ENCODE peak calls at places on chromosomes 3 and 15, in seven cellular contexts. S, P, E, U, F, A and R are unnamed samples.

GRCh38 chr15:68229386-68230156 is at the start of gene CLN6:
- DNase-seq in S (peak), P (peak), E (peak), U (peak), F (no peak), A (peak), R (no peak)

GRCh38 chr15:68489426-68489825 is 57.5 kb upstream of the ITGA11 start:
- DNase-seq in S (no peak), P (no peak), E (no peak), U (no peak), F (no peak), A (no peak), R (no peak)

GRCh38 chr3:31377045-31377642 is 155.6 kb upstream of the STT3B start:
- DNase-seq in S (no peak), P (peak), E (peak), U (no peak), F (peak), A (no peak), R (no peak)

GRCh38 chr3:197083486-197083885 is 53.9 kb upstream of the MELTF start:
- DNase-seq in S (no peak), P (no peak), E (no peak), U (no peak), F (peak), A (no peak), R (no peak)

GRCh38 chr15:63441266-63441665 is 59.6 kb upstream of the CA12 start:
- DNase-seq in S (no peak), P (no peak), E (no peak), U (no peak), F (no peak), A (no peak), R (no peak)

GRCh38 chr3:49018707-49019006 is 277 bp upstream of the DALRD3 start:
- DNase-seq in S (no peak), P (no peak), E (no peak), U (no peak), F (no peak), A (no peak), R (no peak)

GRCh38 chr3:182485306-182485705 is 308.0 kb upstream of the ATP11B start:
- DNase-seq in S (no peak), P (no peak), E (no peak), U (no peak), F (no peak), A (no peak), R (no peak)

GRCh38 chr3:99128205-99128604 is 226.7 kb upstream of the DCBLD2 start:
- DNase-seq in S (no peak), P (no peak), E (no peak), U (no peak), F (no peak), A (no peak), R (no peak)

GRCh38 chr15:63587527-63587926 is 9.7 kb upstream of the FBXL22 start:
- DNase-seq in S (no peak), P (no peak), E (no peak), U (no peak), F (no peak), A (no peak), R (no peak)

GRCh38 chr15:86608461-86608860 is 528.8 kb downstream of the AGBL1 start:
- DNase-seq in S (no peak), P (no peak), E (no peak), U (no peak), F (no peak), A (no peak), R (no peak)

GRCh38 chr3:111859061-111859973 is at the start of gene PHLDB2:
- DNase-seq in S (peak), P (peak), E (peak), U (peak), F (no peak), A (no peak), R (no peak)

GRCh38 chr3:73772076-73772475 is 147.3 kb upstream of the PDZRN3 start:
- DNase-seq in S (no peak), P (no peak), E (no peak), U (no peak), F (no peak), A (no peak), R (no peak)

GRCh38 chr3:73765878-73766564 is 141.3 kb upstream of the PDZRN3 start:
- DNase-seq in S (no peak), P (no peak), E (no peak), U (no peak), F (no peak), A (no peak), R (no peak)

GRCh38 chr3:73768594-73769308 is 144.0 kb upstream of the PDZRN3 start:
- DNase-seq in S (no peak), P (no peak), E (no peak), U (no peak), F (no peak), A (no peak), R (no peak)

GRCh38 chr3:73762855-73763254 is 138.1 kb upstream of the PDZRN3 start:
- DNase-seq in S (no peak), P (no peak), E (no peak), U (no peak), F (no peak), A (no peak), R (no peak)

GRCh38 chr3:73766599-73767378 is 142.0 kb upstream of the PDZRN3 start:
- DNase-seq in S (peak), P (no peak), E (no peak), U (no peak), F (no peak), A (no peak), R (peak)
- TF ChIP-seq POLR2AphosphoS5 in S (no peak), P (no peak), E (no peak), U (no peak), F (no peak), A (no peak), R (no peak)

DNA sequence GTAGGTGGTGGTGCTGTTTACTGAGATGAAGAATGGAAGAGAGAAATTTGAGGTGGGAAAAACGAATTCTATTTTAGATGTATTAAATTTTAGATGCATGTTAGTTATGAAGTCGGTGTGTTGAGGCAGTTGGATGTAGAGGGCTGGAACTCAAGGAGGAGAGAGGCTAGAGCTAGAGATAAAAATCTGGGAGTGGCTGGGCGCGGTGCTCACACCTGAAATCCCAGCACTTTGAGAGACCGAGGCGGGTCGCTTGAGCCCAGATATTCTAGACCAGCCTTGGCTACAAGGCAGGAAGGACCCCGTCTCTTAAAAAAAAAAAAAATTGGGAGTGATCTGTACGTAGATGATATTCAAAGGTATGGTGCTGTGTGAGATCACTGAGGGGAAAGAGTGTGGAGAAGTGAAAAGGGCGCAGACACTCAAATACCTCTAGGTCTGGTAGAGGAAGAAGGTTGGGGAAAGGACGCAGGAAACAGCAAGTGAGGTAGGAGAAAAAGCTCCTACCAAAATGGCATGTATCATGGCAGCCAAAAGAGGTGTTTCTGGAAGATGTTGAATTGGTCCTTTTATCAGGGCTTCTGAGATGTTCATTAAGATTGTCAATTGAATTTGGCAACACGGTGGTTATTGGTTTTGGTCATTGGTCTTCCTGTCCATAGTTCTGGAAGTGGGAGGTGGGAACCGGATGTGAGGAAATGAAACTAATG is 1.8 kb downstream of the YEATS2 start:
- DNase-seq in S (no peak), P (peak), E (no peak), U (peak), F (no peak), A (no peak), R (no peak)
- H3K27ac ChIP-seq in S (no peak), P (peak), E (no peak), U (peak), F (peak), A (no peak), R (no peak)

GRCh38 chr3:21798689-21799088 is 47.7 kb upstream of the ZNF385D start:
- DNase-seq in S (no peak), P (no peak), E (no peak), U (no peak), F (no peak), A (no peak), R (no peak)
- H3K4me3 ChIP-seq in S (no peak), P (no peak), E (no peak), U (no peak), F (no peak), A (no peak), R (no peak)

GRCh38 chr3:53234841-53235232 is 21.0 kb downstream of the TKT start:
- DNase-seq in S (no peak), P (no peak), E (no peak), U (no peak), F (no peak), A (no peak), R (no peak)

GRCh38 chr3:53236112-53236841 is 19.5 kb downstream of the TKT start:
- DNase-seq in S (no peak), P (peak), E (peak), U (peak), F (no peak), A (no peak), R (no peak)

GRCh38 chr3:53235545-53235944 is 20.3 kb downstream of the TKT start:
- DNase-seq in S (no peak), P (no peak), E (no peak), U (no peak), F (no peak), A (no peak), R (no peak)

GRCh38 chr3:53232641-53233377 is 23.0 kb downstream of the TKT start:
- DNase-seq in S (no peak), P (no peak), E (no peak), U (no peak), F (no peak), A (no peak), R (no peak)

DNA sequence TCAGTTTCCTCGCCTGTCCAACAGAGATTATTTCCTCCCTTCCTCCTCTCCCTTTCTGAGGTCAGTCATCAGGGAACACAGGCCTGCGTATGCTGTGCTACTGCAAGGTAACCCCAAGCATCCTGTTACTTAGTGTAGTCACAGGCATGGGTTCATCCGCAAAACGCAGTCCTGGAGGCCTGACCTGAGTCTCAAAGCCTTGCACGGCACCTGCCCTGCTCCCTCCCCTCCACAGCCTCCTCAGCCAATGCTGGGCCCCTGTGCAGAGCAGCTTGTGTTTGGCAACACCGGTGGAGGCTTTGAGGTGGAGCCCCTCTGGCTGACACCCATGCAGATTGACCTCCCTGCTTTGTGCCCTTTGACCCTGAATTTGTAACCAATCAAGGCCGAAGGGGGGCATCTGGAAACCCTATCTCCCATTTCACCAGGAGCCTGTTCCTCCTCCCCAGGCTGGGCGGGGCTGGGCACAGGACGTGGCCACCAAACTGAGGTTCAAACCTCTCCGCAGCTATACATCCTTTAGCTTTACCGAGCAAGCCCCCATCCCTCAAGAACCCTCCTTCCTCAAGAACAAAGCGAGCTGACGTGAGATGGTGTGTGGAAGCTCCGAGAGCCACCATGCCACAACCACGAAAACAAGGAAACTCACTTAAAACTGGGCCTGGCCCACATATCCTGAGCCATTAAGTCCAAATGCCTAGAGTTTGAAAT is 21.5 kb downstream of the TKT start:
- DNase-seq in S (no peak), P (no peak), E (no peak), U (no peak), F (no peak), A (no peak), R (no peak)
- TF ChIP-seq POLR2AphosphoS5 in S (no peak), P (no peak), E (no peak), U (no peak), F (no peak), A (peak), R (no peak)

GRCh38 chr3:184291044-184291737 is 7.8 kb upstream of the PSMD2 start:
- DNase-seq in S (no peak), P (no peak), E (no peak), U (no peak), F (no peak), A (no peak), R (no peak)

GRCh38 chr3:184284696-184285095 is 8.9 kb downstream of the ECE2 start:
- DNase-seq in S (no peak), P (no peak), E (peak), U (no peak), F (no peak), A (peak), R (peak)

GRCh38 chr3:184290331-184290730 is 8.7 kb upstream of the PSMD2 start:
- DNase-seq in S (no peak), P (no peak), E (no peak), U (no peak), F (no peak), A (no peak), R (no peak)

GRCh38 chr3:184291738-184292445 is 7.1 kb upstream of the PSMD2 start:
- DNase-seq in S (no peak), P (no peak), E (no peak), U (no peak), F (no peak), A (no peak), R (no peak)

DNA sequence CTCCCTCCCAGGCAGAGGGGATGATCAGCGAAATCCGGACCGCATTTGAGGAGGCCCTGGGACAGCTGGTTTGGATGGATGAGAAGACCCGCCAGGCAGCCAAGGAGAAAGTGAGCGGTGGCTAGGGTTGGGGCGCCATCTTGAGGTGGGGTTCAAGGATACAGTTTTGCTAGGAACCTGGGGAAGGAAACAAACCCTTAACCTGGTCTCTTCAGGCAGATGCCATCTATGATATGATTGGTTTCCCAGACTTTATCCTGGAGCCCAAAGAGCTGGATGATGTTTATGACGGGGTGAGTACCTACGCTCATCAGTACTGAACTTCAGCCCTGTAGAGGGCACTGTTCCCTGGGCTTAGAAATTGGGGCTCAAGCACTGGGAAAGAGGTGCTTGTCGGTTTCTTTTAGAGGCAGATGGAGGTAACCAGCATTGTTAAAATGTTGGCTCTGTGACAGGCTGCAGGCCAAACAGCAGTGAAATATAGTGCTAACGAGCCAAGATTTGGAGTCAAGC is 9.6 kb upstream of the PSMD2 start:
- DNase-seq in S (no peak), P (peak), E (no peak), U (peak), F (peak), A (no peak), R (no peak)
- H3K27ac ChIP-seq in S (no peak), P (no peak), E (no peak), U (no peak), F (no peak), A (no peak), R (no peak)

GRCh38 chr15:66747866-66748265 is 45.8 kb downstream of the SMAD6 start:
- DNase-seq in S (no peak), P (no peak), E (no peak), U (no peak), F (no peak), A (no peak), R (no peak)
- H3K4me3 ChIP-seq in S (no peak), P (no peak), E (no peak), U (no peak), F (no peak), A (no peak), R (peak)

GRCh38 chr15:91970142-91970541 is 116.6 kb downstream of the SLCO3A1 start:
- DNase-seq in S (peak), P (peak), E (no peak), U (peak), F (no peak), A (no peak), R (no peak)
- TF ChIP-seq POLR2AphosphoS5 in S (no peak), P (no peak), E (no peak), U (no peak), F (no peak), A (no peak), R (no peak)

GRCh38 chr3:152205097-152205593 is 63.6 kb upstream of the MBNL1 start:
- DNase-seq in S (no peak), P (no peak), E (no peak), U (no peak), F (no peak), A (peak), R (no peak)

GRCh38 chr3:152202976-152203626 is 65.6 kb upstream of the MBNL1 start:
- DNase-seq in S (no peak), P (peak), E (no peak), U (peak), F (no peak), A (no peak), R (no peak)

GRCh38 chr3:152204218-152204617 is 64.5 kb upstream of the MBNL1 start:
- DNase-seq in S (no peak), P (no peak), E (no peak), U (no peak), F (no peak), A (no peak), R (no peak)

GRCh38 chr3:152206243-152206642 is 62.5 kb upstream of the MBNL1 start:
- DNase-seq in S (no peak), P (no peak), E (no peak), U (no peak), F (no peak), A (no peak), R (no peak)

DNA sequence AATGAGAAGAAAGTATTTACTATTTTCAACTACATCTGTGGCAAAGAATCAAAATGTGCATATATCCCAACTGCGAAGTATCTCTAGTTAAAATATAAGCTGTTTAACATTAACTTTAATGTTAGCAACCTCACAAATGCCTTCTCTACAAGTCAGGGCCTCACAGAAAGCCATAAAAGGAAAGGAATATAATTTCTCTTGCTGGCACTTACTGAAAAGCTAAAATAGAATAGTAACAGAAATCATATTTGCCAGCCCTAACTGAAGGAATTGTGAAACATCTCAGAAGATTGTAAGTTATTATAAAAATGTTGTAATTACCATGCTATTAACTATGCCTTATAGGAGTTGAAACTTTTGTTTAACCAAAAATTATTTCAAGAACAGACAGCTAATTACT is 65.1 kb upstream of the MBNL1 start:
- DNase-seq in S (no peak), P (no peak), E (no peak), U (no peak), F (no peak), A (peak), R (no peak)
- H3K27ac ChIP-seq in S (no peak), P (peak), E (no peak), U (peak), F (no peak), A (peak), R (peak)

GRCh38 chr15:66842710-66843441 is 140.8 kb downstream of the SMAD6 start:
- DNase-seq in S (peak), P (peak), E (peak), U (peak), F (no peak), A (no peak), R (no peak)
- H3K4me3 ChIP-seq in S (peak), P (peak), E (peak), U (peak), F (peak), A (peak), R (peak)

GRCh38 chr3:42769477-42770131 is 3.4 kb downstream of the CCDC13 start:
- DNase-seq in S (no peak), P (no peak), E (no peak), U (no peak), F (no peak), A (no peak), R (no peak)

GRCh38 chr3:42778644-42779043 is 5.6 kb upstream of the CCDC13 start:
- DNase-seq in S (no peak), P (no peak), E (no peak), U (no peak), F (no peak), A (no peak), R (no peak)

GRCh38 chr3:42771271-42771670 is 1.8 kb downstream of the CCDC13 start:
- DNase-seq in S (no peak), P (no peak), E (no peak), U (no peak), F (no peak), A (no peak), R (no peak)

GRCh38 chr3:42773409-42773751 is 327 bp upstream of the CCDC13 start:
- DNase-seq in S (no peak), P (no peak), E (no peak), U (no peak), F (no peak), A (no peak), R (no peak)

GRCh38 chr3:42772670-42773408 is at the start of gene CCDC13:
- DNase-seq in S (peak), P (peak), E (no peak), U (peak), F (no peak), A (peak), R (no peak)
- TF ChIP-seq POLR2AphosphoS5 in S (peak), P (peak), E (no peak), U (peak), F (no peak), A (peak), R (peak)